ENCODE peak calls at places on chromosomes 11 and 22, in eight cellular contexts. One of them, this sample, is unnamed.

GRCh38 chr11:96033054-96033453 is 109.1 kb upstream of the MTMR2 start:
- DNase-seq in Karpas-422: no peak
- DNase-seq in A549: no peak
- DNase-seq in IMR-90: no peak
- DNase-seq in neural progenitor cell: no peak
- DNase-seq in HCT116: no peak
- DNase-seq in GM23248: no peak
- DNase-seq in GM23338: no peak
- DNase-seq in this sample: no peak

GRCh38 chr11:37957717-37958116 is 1359.7 kb upstream of the RAG2 start:
- DNase-seq in IMR-90: no peak
- DNase-seq in GM23338: no peak
- DNase-seq in GM23248: no peak
- DNase-seq in A549: no peak
- DNase-seq in Karpas-422: no peak
- DNase-seq in neural progenitor cell: no peak
- DNase-seq in HCT116: no peak
- DNase-seq in this sample: no peak

GRCh38 chr11:61834278-61835004 is 6.3 kb downstream of the FADS2 start:
- DNase-seq in Karpas-422: peak
- DNase-seq in IMR-90: peak
- DNase-seq in A549: no peak
- DNase-seq in HCT116: no peak
- DNase-seq in neural progenitor cell: no peak
- DNase-seq in GM23248: peak
- DNase-seq in GM23338: peak
- DNase-seq in this sample: no peak

GRCh38 chr11:112734207-112734606 is 227.0 kb upstream of the NCAM1 start:
- DNase-seq in GM23338: peak
- DNase-seq in neural progenitor cell: peak
- DNase-seq in A549: no peak
- DNase-seq in GM23248: peak
- DNase-seq in IMR-90: peak
- DNase-seq in HCT116: no peak
- DNase-seq in Karpas-422: peak
- DNase-seq in this sample: no peak

GRCh38 chr11:113663567-113663966 is 42.5 kb downstream of the TMPRSS5 start:
- DNase-seq in GM23248: peak
- DNase-seq in GM23338: no peak
- DNase-seq in Karpas-422: no peak
- DNase-seq in neural progenitor cell: no peak
- DNase-seq in HCT116: no peak
- DNase-seq in IMR-90: no peak
- DNase-seq in A549: no peak
- DNase-seq in this sample: peak

GRCh38 chr22:20566420-20567260 is 59.2 kb downstream of the MED15 start:
- DNase-seq in Karpas-422: no peak
- DNase-seq in GM23248: peak
- DNase-seq in A549: no peak
- DNase-seq in HCT116: no peak
- DNase-seq in GM23338: no peak
- DNase-seq in neural progenitor cell: no peak
- DNase-seq in IMR-90: peak
- DNase-seq in this sample: no peak

GRCh38 chr11:121721961-121722360 is 269.2 kb upstream of the SORL1-AS1 start:
- DNase-seq in IMR-90: no peak
- DNase-seq in neural progenitor cell: no peak
- DNase-seq in GM23338: no peak
- DNase-seq in A549: no peak
- DNase-seq in Karpas-422: no peak
- DNase-seq in GM23248: no peak
- DNase-seq in HCT116: no peak
- DNase-seq in this sample: no peak

GRCh38 chr22:46237453-46238158 is 12.5 kb downstream of the CDPF1 start:
- DNase-seq in Karpas-422: no peak
- DNase-seq in GM23338: no peak
- DNase-seq in neural progenitor cell: no peak
- DNase-seq in GM23248: no peak
- DNase-seq in IMR-90: peak
- DNase-seq in A549: no peak
- DNase-seq in HCT116: no peak
- DNase-seq in this sample: no peak

GRCh38 chr22:39129081-39129480 is 23.4 kb downstream of the CBX7 start:
- DNase-seq in Karpas-422: no peak
- DNase-seq in GM23338: no peak
- DNase-seq in A549: no peak
- DNase-seq in GM23248: no peak
- DNase-seq in IMR-90: no peak
- DNase-seq in HCT116: no peak
- DNase-seq in neural progenitor cell: no peak
- DNase-seq in this sample: no peak

GRCh38 chr11:60370811-60371297 is 7.5 kb upstream of the MS4A7 start:
- DNase-seq in HCT116: no peak
- DNase-seq in Karpas-422: no peak
- DNase-seq in neural progenitor cell: no peak
- DNase-seq in A549: no peak
- DNase-seq in IMR-90: no peak
- DNase-seq in GM23248: peak
- DNase-seq in GM23338: no peak
- DNase-seq in this sample: no peak

GRCh38 chr22:45891021-45891421 is 85.9 kb downstream of the WNT7B start:
- DNase-seq in HCT116: no peak
- DNase-seq in GM23248: no peak
- DNase-seq in A549: no peak
- DNase-seq in GM23338: peak
- DNase-seq in IMR-90: no peak
- DNase-seq in neural progenitor cell: no peak
- DNase-seq in Karpas-422: no peak
- DNase-seq in this sample: no peak

GRCh38 chr22:48303360-48303725 is 1524.3 kb downstream of the BRD1 start:
- DNase-seq in GM23338: no peak
- DNase-seq in IMR-90: no peak
- DNase-seq in neural progenitor cell: no peak
- DNase-seq in HCT116: no peak
- DNase-seq in Karpas-422: no peak
- DNase-seq in A549: no peak
- DNase-seq in GM23248: no peak
- DNase-seq in this sample: no peak

GRCh38 chr11:133408936-133409335 is 123.4 kb downstream of the OPCML start:
- DNase-seq in GM23338: no peak
- DNase-seq in A549: no peak
- DNase-seq in neural progenitor cell: no peak
- DNase-seq in HCT116: no peak
- DNase-seq in GM23248: no peak
- DNase-seq in IMR-90: no peak
- DNase-seq in Karpas-422: no peak
- DNase-seq in this sample: no peak

GRCh38 chr11:8746575-8746974 is 64.0 kb downstream of the RPL27A start:
- DNase-seq in GM23248: no peak
- DNase-seq in neural progenitor cell: no peak
- DNase-seq in GM23338: no peak
- DNase-seq in HCT116: no peak
- DNase-seq in IMR-90: no peak
- DNase-seq in Karpas-422: no peak
- DNase-seq in A549: no peak
- DNase-seq in this sample: no peak
- H3K4me2 ChIP-seq in GM23248: no peak
- H3K4me2 ChIP-seq in neural progenitor cell: no peak
- H3K4me2 ChIP-seq in GM23338: no peak
- H3K4me2 ChIP-seq in HCT116: no peak
- H3K4me2 ChIP-seq in IMR-90: no peak
- H3K4me2 ChIP-seq in Karpas-422: no peak
- H3K4me2 ChIP-seq in A549: no peak
- H3K4me2 ChIP-seq in this sample: no peak

GRCh38 chr11:30546334-30546733 is 39.8 kb downstream of the MPPED2 start:
- DNase-seq in Karpas-422: no peak
- DNase-seq in neural progenitor cell: no peak
- DNase-seq in A549: no peak
- DNase-seq in HCT116: no peak
- DNase-seq in GM23338: peak
- DNase-seq in IMR-90: no peak
- DNase-seq in GM23248: no peak
- DNase-seq in this sample: no peak
- H3K4me2 ChIP-seq in Karpas-422: no peak
- H3K4me2 ChIP-seq in neural progenitor cell: no peak
- H3K4me2 ChIP-seq in A549: no peak
- H3K4me2 ChIP-seq in HCT116: no peak
- H3K4me2 ChIP-seq in GM23338: peak
- H3K4me2 ChIP-seq in IMR-90: no peak
- H3K4me2 ChIP-seq in GM23248: no peak
- H3K4me2 ChIP-seq in this sample: no peak

GRCh38 chr22:37430941-37431340 is 3.7 kb upstream of the ELFN2 start:
- DNase-seq in IMR-90: no peak
- DNase-seq in GM23338: no peak
- DNase-seq in HCT116: no peak
- DNase-seq in A549: no peak
- DNase-seq in GM23248: no peak
- DNase-seq in Karpas-422: no peak
- DNase-seq in neural progenitor cell: no peak
- DNase-seq in this sample: no peak

GRCh38 chr22:37426532-37427127 is 649 bp downstream of the ELFN2 start:
- DNase-seq in neural progenitor cell: no peak
- DNase-seq in HCT116: no peak
- DNase-seq in GM23248: no peak
- DNase-seq in Karpas-422: no peak
- DNase-seq in A549: no peak
- DNase-seq in IMR-90: no peak
- DNase-seq in GM23338: no peak
- DNase-seq in this sample: no peak

GRCh38 chr22:37427128-37427710 is at the start of gene ELFN2:
- DNase-seq in GM23248: peak
- DNase-seq in HCT116: no peak
- DNase-seq in GM23338: peak
- DNase-seq in Karpas-422: no peak
- DNase-seq in IMR-90: peak
- DNase-seq in A549: peak
- DNase-seq in neural progenitor cell: peak
- DNase-seq in this sample: no peak

GRCh38 chr22:37427711-37428635 is 694 bp upstream of the ELFN2 start:
- DNase-seq in A549: no peak
- DNase-seq in GM23248: peak
- DNase-seq in neural progenitor cell: peak
- DNase-seq in GM23338: peak
- DNase-seq in IMR-90: no peak
- DNase-seq in Karpas-422: no peak
- DNase-seq in HCT116: no peak
- DNase-seq in this sample: no peak

DNA sequence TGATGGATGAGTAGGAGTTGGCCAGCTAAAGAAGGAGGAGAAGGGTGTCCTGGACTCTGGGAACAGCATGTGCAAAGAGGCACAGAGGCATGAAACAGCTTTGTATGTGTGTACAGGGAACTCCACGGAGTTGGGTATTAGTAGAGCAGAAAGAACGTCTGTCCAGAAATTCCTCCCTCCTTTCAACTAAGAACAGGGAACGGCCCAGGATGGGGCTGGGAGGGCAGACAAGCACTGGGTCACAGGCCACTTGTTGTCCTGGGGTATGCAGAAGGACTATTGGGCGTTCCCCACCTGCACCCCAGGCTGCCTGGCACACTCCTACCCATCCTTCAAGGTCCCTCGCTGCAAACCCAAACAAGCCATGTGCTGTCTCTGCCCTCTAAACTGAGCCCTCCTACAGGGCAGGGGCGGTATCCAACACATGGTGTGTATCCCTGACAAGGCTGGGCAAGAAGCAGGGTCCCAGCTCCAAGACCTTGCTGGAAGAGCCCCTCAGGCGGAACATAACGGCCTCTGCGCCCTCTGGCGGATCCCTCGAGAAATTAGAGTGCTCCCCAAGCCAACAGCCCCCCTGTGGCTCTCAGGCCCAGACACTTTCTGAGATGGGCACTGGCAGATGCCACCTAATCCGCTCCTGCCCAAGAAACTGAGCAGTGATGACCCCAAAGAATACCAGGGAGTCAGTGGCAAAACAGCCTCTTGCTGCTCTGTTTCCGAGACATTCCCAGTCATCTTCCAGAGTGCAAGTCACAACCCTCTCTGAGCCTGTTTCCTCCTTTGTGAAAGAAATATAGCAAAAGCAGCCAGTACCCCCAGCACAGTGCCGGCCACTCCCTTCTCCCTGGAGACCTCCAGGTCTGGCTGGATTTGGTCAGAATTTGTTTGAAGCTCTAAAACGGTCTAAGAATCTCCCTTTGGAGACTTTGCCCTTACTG is 1.6 kb upstream of the ELFN2 start:
- DNase-seq in GM23338: peak
- DNase-seq in IMR-90: peak
- DNase-seq in A549: peak
- DNase-seq in Karpas-422: peak
- DNase-seq in HCT116: peak
- DNase-seq in neural progenitor cell: peak
- DNase-seq in GM23248: peak
- DNase-seq in this sample: no peak
- H3K4me2 ChIP-seq in GM23338: no peak
- H3K4me2 ChIP-seq in IMR-90: no peak
- H3K4me2 ChIP-seq in A549: peak
- H3K4me2 ChIP-seq in Karpas-422: no peak
- H3K4me2 ChIP-seq in HCT116: peak
- H3K4me2 ChIP-seq in neural progenitor cell: no peak
- H3K4me2 ChIP-seq in GM23248: no peak
- H3K4me2 ChIP-seq in this sample: no peak

GRCh38 chr11:65115361-65116082 is 2.0 kb downstream of the ZNHIT2 start:
- DNase-seq in Karpas-422: no peak
- DNase-seq in IMR-90: no peak
- DNase-seq in A549: no peak
- DNase-seq in GM23338: no peak
- DNase-seq in neural progenitor cell: no peak
- DNase-seq in GM23248: no peak
- DNase-seq in HCT116: no peak
- DNase-seq in this sample: no peak
- H3K4me2 ChIP-seq in Karpas-422: peak
- H3K4me2 ChIP-seq in IMR-90: no peak
- H3K4me2 ChIP-seq in A549: peak
- H3K4me2 ChIP-seq in GM23338: no peak
- H3K4me2 ChIP-seq in neural progenitor cell: no peak
- H3K4me2 ChIP-seq in GM23248: peak
- H3K4me2 ChIP-seq in HCT116: peak
- H3K4me2 ChIP-seq in this sample: peak

DNA sequence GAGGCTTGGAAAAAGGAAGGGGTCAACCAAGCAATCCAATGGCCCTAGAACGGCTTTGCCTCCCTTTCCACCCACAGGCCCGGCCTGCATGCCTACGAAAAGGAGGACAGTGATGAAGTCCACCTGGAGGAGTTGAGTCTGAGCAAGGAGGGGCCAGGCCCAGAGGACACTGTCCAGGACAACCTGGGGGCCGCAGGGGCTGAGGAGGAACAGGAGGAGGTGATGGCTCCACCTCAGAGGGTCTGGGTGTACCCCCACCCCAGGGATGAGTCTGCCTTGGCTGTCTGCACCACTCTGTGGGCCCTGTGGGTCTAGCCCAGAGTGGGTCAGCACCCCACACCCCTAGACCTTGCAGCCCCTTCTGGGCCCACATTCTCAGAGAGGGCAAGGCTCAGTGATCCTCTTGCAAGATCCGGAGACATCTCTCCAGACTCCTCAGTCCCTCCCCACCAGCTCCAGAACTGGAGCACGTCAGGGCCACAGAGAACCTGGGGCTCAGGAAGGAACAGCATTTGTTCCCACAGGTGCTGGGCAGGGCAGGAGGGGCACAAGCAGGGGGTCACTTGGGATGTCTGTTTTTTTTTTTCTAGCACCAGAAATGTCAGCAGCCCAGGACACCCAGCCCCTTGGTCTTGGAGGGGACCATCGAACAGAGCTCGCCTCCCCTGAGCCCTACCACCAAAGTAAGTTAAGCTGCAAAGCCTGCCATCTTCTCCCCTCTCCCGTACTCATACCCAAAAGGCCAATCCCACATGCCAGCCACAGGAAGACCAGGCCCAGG is 8.2 kb downstream of the PRR33 start:
- DNase-seq in IMR-90: no peak
- DNase-seq in GM23248: no peak
- DNase-seq in GM23338: no peak
- DNase-seq in HCT116: no peak
- DNase-seq in A549: no peak
- DNase-seq in neural progenitor cell: no peak
- DNase-seq in Karpas-422: no peak
- DNase-seq in this sample: no peak
- H3K4me2 ChIP-seq in IMR-90: no peak
- H3K4me2 ChIP-seq in GM23248: no peak
- H3K4me2 ChIP-seq in GM23338: no peak
- H3K4me2 ChIP-seq in HCT116: no peak
- H3K4me2 ChIP-seq in A549: no peak
- H3K4me2 ChIP-seq in neural progenitor cell: no peak
- H3K4me2 ChIP-seq in Karpas-422: no peak
- H3K4me2 ChIP-seq in this sample: no peak

This sample was measured in keratinocyte.